ENCODE peak calls at places on chromosomes 4 and X, in nine cellular contexts. A, E, Y, D, R, H, J, T and W are unnamed samples. For H3K4me1, the result is how much of the 10 kb centered on the place peaks cover.

GRCh38 chr4:153112071-153112460 is 92.2 kb upstream of the TRIM2 start:
- DNase-seq in A (no peak), E (no peak), Y (no peak), D (no peak), R (no peak), H (no peak), J (peak), T (no peak), W (no peak)

GRCh38 chrX:70089575-70090297 is 27.5 kb downstream of the OTUD6A start:
- DNase-seq in A (no peak), E (no peak), Y (no peak), D (no peak), R (no peak), H (no peak), J (no peak), T (no peak), W (no peak)

GRCh38 chr4:155392486-155393184 is 15.9 kb upstream of the MAP9 start:
- DNase-seq in A (no peak), E (peak), Y (no peak), D (peak), R (no peak), H (no peak), J (no peak), T (no peak), W (no peak)

GRCh38 chr4:23022032-23022431 is 329.3 kb downstream of the GBA3 start:
- DNase-seq in A (no peak), E (no peak), Y (no peak), D (peak), R (no peak), H (peak), J (no peak), T (no peak), W (no peak)

GRCh38 chrX:135509885-135510284 is 10.6 kb upstream of the INTS6L start:
- DNase-seq in A (no peak), E (no peak), Y (no peak), D (no peak), R (no peak), H (no peak), J (no peak), T (no peak), W (no peak)

GRCh38 chr4:60683953-60684352 is 516.2 kb upstream of the ADGRL3 start:
- DNase-seq in A (no peak), E (no peak), Y (no peak), D (no peak), R (no peak), H (no peak), J (no peak), T (no peak), W (no peak)

GRCh38 chr4:8582016-8582415 is 1.8 kb downstream of the GPR78 start:
- DNase-seq in A (no peak), E (no peak), Y (no peak), D (no peak), R (no peak), H (no peak), J (no peak), T (peak), W (no peak)

GRCh38 chrX:119512145-119512800 is 44.0 kb downstream of the SLC25A5 start:
- DNase-seq in A (peak), E (peak), Y (peak), D (peak), R (peak), H (peak), J (peak), T (peak), W (peak)

GRCh38 chr4:125732682-125733081 is 417.9 kb downstream of the FAT4 start:
- DNase-seq in A (no peak), E (no peak), Y (no peak), D (no peak), R (no peak), H (no peak), J (no peak), T (no peak), W (no peak)

GRCh38 chr4:1249731-1250526 is 999 bp upstream of the CTBP1 start:
- DNase-seq in A (peak), E (no peak), Y (peak), D (no peak), R (peak), H (no peak), J (peak), T (peak), W (no peak)

GRCh38 chr4:7073526-7074390 is 5.9 kb upstream of the GRPEL1 start:
- DNase-seq in A (no peak), E (peak), Y (peak), D (peak), R (peak), H (peak), J (no peak), T (no peak), W (peak)

GRCh38 chrX:107715331-107716044 is 60.1 kb downstream of the TSC22D3 start:
- DNase-seq in A (no peak), E (no peak), Y (peak), D (no peak), R (no peak), H (no peak), J (peak), T (no peak), W (no peak)
- H3K4me1 ChIP-seq in A (under half), E (under half), Y (under half), D (half or more), R (under half), H (under half), J (under half), T (under half), W (under half)

DNA sequence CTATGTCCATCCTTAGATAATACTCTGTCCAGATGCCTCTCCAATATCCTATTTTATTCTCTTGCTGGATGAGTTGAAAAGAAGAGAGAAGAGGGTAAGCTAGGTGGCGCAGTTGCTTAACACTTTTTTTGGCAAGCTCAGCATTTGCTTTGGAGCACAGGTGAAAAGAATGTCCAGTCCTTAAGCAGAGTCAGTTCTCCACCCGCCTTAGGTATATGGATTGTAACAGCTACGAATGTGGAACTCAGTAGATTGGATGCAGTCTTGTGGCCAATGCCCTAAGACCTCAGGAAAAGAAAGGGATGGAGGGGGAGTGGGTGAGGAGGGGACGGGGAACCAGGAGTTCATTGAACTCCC is 208.4 kb downstream of the NWD2 start:
- DNase-seq in A (no peak), E (peak), Y (peak), D (peak), R (peak), H (peak), J (peak), T (no peak), W (peak)
- TF ChIP-seq CTCF in A (peak), E (peak), Y (no peak), D (peak), R (peak), H (peak), J (peak), T (peak), W (peak)

GRCh38 chrX:41009816-41010187 is 75.4 kb upstream of the USP9X start:
- DNase-seq in A (no peak), E (no peak), Y (no peak), D (no peak), R (no peak), H (no peak), J (no peak), T (no peak), W (no peak)

GRCh38 chrX:41014776-41015175 is 70.5 kb upstream of the USP9X start:
- DNase-seq in A (no peak), E (peak), Y (no peak), D (peak), R (no peak), H (no peak), J (no peak), T (no peak), W (no peak)

GRCh38 chrX:41005445-41005992 is 79.7 kb upstream of the USP9X start:
- DNase-seq in A (no peak), E (no peak), Y (no peak), D (no peak), R (no peak), H (no peak), J (no peak), T (no peak), W (no peak)

GRCh38 chrX:41010188-41010846 is 74.9 kb upstream of the USP9X start:
- DNase-seq in A (peak), E (no peak), Y (peak), D (peak), R (peak), H (peak), J (peak), T (peak), W (peak)
- TF ChIP-seq POLR2A in A (no peak), E (no peak), Y (no peak), D (peak), R (peak), H (no peak), J (peak), T (peak), W (no peak)

GRCh38 chr4:145804134-145804533 is 124.2 kb downstream of the C4orf51 start:
- DNase-seq in A (peak), E (no peak), Y (peak), D (peak), R (no peak), H (peak), J (no peak), T (no peak), W (no peak)
- H3K4me1 ChIP-seq in A (under half), E (half or more), Y (under half), D (half or more), R (under half), H (under half), J (under half), T (under half), W (under half)

GRCh38 chrX:16826207-16826606 is 39.9 kb downstream of the TXLNG start:
- DNase-seq in A (no peak), E (no peak), Y (no peak), D (peak), R (peak), H (no peak), J (no peak), T (no peak), W (no peak)
- TF ChIP-seq CTCF in A (peak), E (peak), Y (no peak), D (peak), R (no peak), H (peak), J (peak), T (peak), W (peak)

DNA sequence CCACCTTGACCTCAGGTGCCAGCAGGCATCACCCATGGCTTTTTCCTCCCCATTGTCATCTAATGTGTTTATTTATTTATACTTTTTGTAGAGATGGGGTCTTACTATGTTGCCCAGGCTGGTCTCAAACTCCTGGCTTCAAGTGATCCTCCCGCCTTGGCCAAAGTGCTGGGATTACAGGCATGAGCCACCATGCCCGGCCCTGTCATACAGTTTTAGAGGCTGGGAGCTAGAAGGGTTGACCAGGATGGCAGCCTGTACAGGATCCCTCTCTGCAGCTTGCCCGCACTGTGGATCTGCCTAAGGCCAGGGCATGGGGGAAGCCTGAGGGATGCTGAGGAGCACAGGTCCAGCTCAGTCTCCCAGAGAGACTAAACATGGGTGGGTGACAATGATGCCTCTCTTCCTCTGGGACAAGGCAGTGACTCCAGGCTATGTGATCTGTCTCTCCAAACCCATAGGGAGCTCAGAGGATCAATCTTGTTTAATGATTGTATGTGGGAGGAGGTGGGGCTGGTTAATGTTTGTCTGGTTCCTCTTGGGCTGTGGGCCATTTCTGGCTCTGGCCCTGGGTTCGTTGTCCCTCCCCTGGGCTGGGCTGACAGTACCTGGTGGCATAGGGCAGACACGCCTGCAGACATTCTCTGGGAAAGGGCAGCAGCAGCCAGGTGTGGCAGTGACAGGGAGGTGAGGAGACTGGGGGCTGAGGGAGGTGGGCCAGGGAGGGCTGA is 8.3 kb upstream of the GJB1 start:
- DNase-seq in A (no peak), E (no peak), Y (peak), D (no peak), R (no peak), H (no peak), J (peak), T (peak), W (no peak)
- TF ChIP-seq POLR2A in A (no peak), E (no peak), Y (no peak), D (no peak), R (no peak), H (no peak), J (peak), T (peak), W (no peak)

GRCh38 chr4:42653606-42654560 is 3.0 kb downstream of the ATP8A1 start:
- DNase-seq in A (peak), E (no peak), Y (peak), D (no peak), R (no peak), H (no peak), J (no peak), T (no peak), W (no peak)

GRCh38 chr4:42646013-42646784 is 10.7 kb downstream of the ATP8A1 start:
- DNase-seq in A (peak), E (no peak), Y (no peak), D (no peak), R (no peak), H (no peak), J (no peak), T (no peak), W (no peak)

GRCh38 chr4:42654606-42655005 is 2.3 kb downstream of the ATP8A1 start:
- DNase-seq in A (peak), E (peak), Y (peak), D (no peak), R (peak), H (peak), J (no peak), T (no peak), W (no peak)

GRCh38 chr4:42646999-42647541 is 9.8 kb downstream of the ATP8A1 start:
- DNase-seq in A (no peak), E (no peak), Y (no peak), D (no peak), R (no peak), H (no peak), J (no peak), T (no peak), W (no peak)

DNA sequence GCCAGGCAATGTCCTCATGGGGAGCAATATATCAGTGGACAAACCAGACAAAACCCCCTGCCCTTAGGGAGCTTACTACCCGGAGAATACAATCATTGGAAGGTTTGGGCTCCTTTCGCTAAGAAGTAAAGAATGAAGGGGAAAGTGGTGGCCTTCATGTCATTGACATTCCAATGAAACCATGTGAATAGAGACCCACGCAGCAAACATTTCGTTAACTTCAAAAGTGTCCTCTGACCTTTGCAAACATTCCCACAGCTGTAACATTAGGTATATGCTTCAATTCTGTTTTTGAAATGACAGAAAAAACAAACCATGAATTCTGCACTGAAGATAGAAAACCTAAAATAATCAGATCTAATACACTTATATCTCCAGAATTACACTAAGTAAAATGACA is 7.0 kb downstream of the ATP8A1 start:
- DNase-seq in A (no peak), E (no peak), Y (no peak), D (no peak), R (no peak), H (no peak), J (no peak), T (no peak), W (no peak)
- H3K4me1 ChIP-seq in A (under half), E (under half), Y (under half), D (under half), R (under half), H (under half), J (under half), T (under half), W (under half)